ENCODE peak calls at places on chromosomes 16 and 17, in six cellular contexts. C, J, M, S, B and Y are unnamed samples.
A peak's percentile ranks its signal among the peaks of the same experiment; 100 is the strongest.

GRCh38 chr16:21565816-21566669 is 33.3 kb upstream of the METTL9 start:
- DNase-seq in M (no peak), J (no peak), B (no peak), C (peak; percentile 47), S (no peak), Y (peak; percentile 44)

GRCh38 chr17:36591434-36592315 is at the start of gene DHRS11:
- DNase-seq in B (peak; percentile 90), M (peak; percentile 84), J (peak; percentile 87), S (peak; percentile 30), C (peak; percentile 84), Y (peak; percentile 83)

GRCh38 chr17:42345396-42346078 is 42.7 kb downstream of the STAT3 start:
- DNase-seq in S (no peak), B (no peak), C (no peak), M (no peak), J (no peak), Y (no peak)

GRCh38 chr16:81697886-81698635 is 81.0 kb upstream of the PLCG2 start:
- DNase-seq in S (no peak), C (no peak), M (peak; percentile 66), J (peak; percentile 55), B (peak; percentile 55), Y (no peak)

GRCh38 chr17:13601776-13602551 is at the start of gene HS3ST3A1:
- DNase-seq in M (peak; percentile 29), S (no peak), J (peak; percentile 49), B (peak; percentile 73), C (no peak), Y (peak; percentile 59)

GRCh38 chr17:47305302-47305923 is 18.3 kb upstream of the EFCAB13 start:
- DNase-seq in S (no peak), M (no peak), C (no peak), B (no peak), J (no peak), Y (no peak)

GRCh38 chr17:11901901-11902300 is 95.4 kb downstream of the ZNF18 start:
- DNase-seq in M (no peak), B (no peak), C (no peak), S (no peak), J (no peak), Y (no peak)

GRCh38 chr17:36728030-36728991 is 126.9 kb downstream of the MRM1 start:
- DNase-seq in C (no peak), M (no peak), B (no peak), S (no peak), J (no peak), Y (no peak)

GRCh38 chr17:27630607-27631408 is at the start of gene LGALS9:
- DNase-seq in J (no peak), C (peak; percentile 62), M (peak; percentile 48), S (no peak), B (no peak), Y (no peak)

GRCh38 chr17:28372203-28372944 is 880 bp downstream of the SARM1 start:
- DNase-seq in J (peak; percentile 45), S (no peak), B (no peak), M (no peak), C (peak; percentile 57), Y (no peak)

GRCh38 chr16:85422374-85423185 is 190.5 kb upstream of the GSE1 start:
- DNase-seq in M (no peak), C (peak; percentile 45), J (no peak), S (no peak), B (peak; percentile 94), Y (peak; percentile 89)

GRCh38 chr17:29930399-29931010 is 477 bp upstream of the SSH2 start:
- DNase-seq in S (no peak), M (no peak), J (no peak), C (no peak), B (no peak), Y (no peak)

GRCh38 chr16:56538331-56538730 is 18.5 kb upstream of the BBS2 start:
- DNase-seq in J (no peak), C (no peak), M (no peak), B (no peak), S (no peak), Y (no peak)

GRCh38 chr16:19227643-19228042 is 57.9 kb upstream of the CLEC19A start:
- DNase-seq in B (no peak), C (no peak), S (no peak), M (no peak), J (no peak), Y (no peak)

GRCh38 chr16:25735645-25736044 is 43.9 kb downstream of the HS3ST4 start:
- DNase-seq in S (no peak), J (no peak), C (no peak), B (no peak), M (no peak), Y (no peak)

GRCh38 chr16:64808474-64808873 is 313.4 kb downstream of the CDH11 start:
- DNase-seq in M (no peak), B (no peak), J (no peak), C (no peak), S (no peak), Y (no peak)

GRCh38 chr17:80951121-80952090 is 40.2 kb upstream of the CHMP6 start:
- DNase-seq in B (no peak), M (no peak), J (no peak), S (no peak), C (no peak), Y (peak; percentile 12)

DNA sequence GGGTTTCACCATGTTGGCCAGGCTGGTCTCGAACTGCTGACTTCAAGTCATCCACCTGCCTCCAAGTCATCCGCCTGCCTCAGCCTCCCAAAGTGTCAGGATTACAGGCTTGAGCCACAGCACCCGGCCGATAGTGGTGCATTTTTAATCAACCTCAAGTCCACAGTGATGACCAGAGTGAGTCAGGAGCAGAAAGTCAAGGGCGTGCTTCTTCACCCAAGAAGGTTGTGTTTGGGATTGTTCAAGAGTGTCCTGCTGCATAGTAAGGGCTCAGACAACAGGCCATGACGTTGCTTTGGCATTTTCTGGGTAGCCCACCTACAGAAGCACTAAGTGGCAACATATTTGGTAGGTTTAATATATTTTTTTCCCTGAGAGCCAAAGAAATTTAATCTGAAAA is 108.3 kb upstream of the FAM20A start:
- DNase-seq in J (no peak), S (no peak), B (no peak), C (no peak), M (no peak), Y (no peak)
- H3K4me1 ChIP-seq in J (peaks cover 2% of the 10 kb centered on the region), S (no peaks in the 10 kb centered on the region), B (no peaks in the 10 kb centered on the region), C (no peaks in the 10 kb centered on the region), M (no peaks in the 10 kb centered on the region), Y (peaks cover 4% of the 10 kb centered on the region)

DNA sequence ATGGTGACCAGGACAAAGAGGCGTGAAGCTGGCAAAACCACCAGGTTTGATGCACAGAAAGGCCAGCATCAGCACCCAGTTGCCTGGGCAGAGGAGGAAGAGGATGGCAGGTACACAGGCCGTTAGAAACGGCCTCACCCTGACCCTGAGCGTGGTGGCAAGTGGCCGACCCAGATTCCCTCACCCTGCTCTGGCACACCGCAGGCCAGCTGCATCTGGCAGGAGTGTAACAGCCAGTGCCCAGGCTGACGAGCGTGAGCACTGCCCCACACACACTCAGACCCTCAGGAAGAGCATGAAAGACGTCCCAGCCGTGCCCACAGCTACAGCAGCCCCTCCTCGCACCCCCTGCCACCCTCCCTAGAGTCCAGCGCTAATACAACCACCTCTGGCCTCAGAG is 82.0 kb downstream of the ANKRD11 start:
- DNase-seq in M (peak; percentile 36), J (no peak), B (peak; percentile 85), S (no peak), C (no peak), Y (no peak)
- H3K4me1 ChIP-seq in M (peaks cover 76% of the 10 kb centered on the region), J (peaks cover 49% of the 10 kb centered on the region), B (no peaks in the 10 kb centered on the region), S (peaks cover 50% of the 10 kb centered on the region), C (peaks cover 99% of the 10 kb centered on the region), Y (peaks cover 86% of the 10 kb centered on the region)

DNA sequence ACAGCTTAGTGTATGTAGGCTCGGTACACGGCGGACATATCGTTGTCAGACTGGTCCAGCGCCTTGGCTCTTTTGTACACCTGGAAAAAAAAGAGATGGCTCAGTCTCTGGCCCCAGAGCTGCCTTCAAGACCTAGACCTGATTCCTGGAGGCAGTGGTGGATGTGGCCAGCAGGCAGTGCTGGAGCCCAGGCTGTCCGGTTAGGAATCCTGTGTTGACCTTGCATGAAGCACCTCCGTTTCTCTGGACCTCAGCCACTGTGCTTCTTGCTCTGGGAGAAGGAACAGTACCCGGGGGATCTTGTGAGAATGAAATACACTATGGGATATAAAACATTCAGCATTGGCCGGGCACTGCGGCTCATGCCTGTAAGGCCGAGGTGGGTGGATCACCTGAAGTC is 2.8 kb upstream of the ROGDI start:
- DNase-seq in M (peak; percentile 53), C (no peak), B (no peak), S (no peak), J (no peak), Y (no peak)
- H3K4me1 ChIP-seq in M (peaks cover 20% of the 10 kb centered on the region), C (peaks cover 14% of the 10 kb centered on the region), B (peaks cover 2% of the 10 kb centered on the region), S (peaks cover 9% of the 10 kb centered on the region), J (no peaks in the 10 kb centered on the region), Y (peaks cover 36% of the 10 kb centered on the region)

GRCh38 chr17:7496470-7497227 is 12.5 kb downstream of the POLR2A start:
- DNase-seq in S (no peak), J (peak; percentile 48), M (peak; percentile 50), C (no peak), B (no peak), Y (no peak)

GRCh38 chr17:7490144-7490543 is 6.0 kb downstream of the POLR2A start:
- DNase-seq in B (peak; percentile 2), S (no peak), J (no peak), M (no peak), C (no peak), Y (no peak)

GRCh38 chr17:7493941-7494340 is 9.8 kb downstream of the POLR2A start:
- DNase-seq in M (no peak), J (no peak), B (no peak), S (no peak), C (no peak), Y (no peak)

GRCh38 chr17:7495906-7496434 is 11.8 kb downstream of the POLR2A start:
- DNase-seq in B (no peak), S (no peak), J (no peak), C (no peak), M (no peak), Y (no peak)

DNA sequence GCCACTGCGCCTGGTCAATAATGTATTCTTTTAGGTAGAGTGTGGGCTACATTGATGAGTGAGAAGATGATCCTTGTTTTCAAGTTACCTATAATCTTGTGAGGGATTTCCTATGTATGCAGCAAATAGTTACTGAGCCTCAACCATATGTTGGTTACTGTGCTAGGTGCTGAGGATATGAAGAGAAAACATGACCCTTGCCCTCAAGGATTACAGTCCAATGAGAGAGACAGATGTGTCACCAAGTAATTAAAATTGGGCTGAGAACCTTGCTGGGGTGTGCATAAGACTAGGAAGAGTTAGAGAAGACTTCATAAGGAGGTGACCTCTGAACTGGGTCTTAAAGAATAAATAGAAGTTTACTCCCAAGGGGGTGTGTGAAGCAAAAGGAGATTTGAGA is 7.4 kb downstream of the POLR2A start:
- DNase-seq in C (no peak), B (no peak), M (no peak), S (no peak), J (no peak), Y (no peak)
- H3K4me1 ChIP-seq in C (peaks cover 39% of the 10 kb centered on the region), B (no peaks in the 10 kb centered on the region), M (peaks cover 33% of the 10 kb centered on the region), S (peaks cover 17% of the 10 kb centered on the region), J (peaks cover 10% of the 10 kb centered on the region), Y (peaks cover 20% of the 10 kb centered on the region)